ENCODE peak calls at places on chromosomes 12 and 14, in seven cellular contexts. L, W, V, A, D, O and M are unnamed samples.

GRCh38 chr12:111442301-111443045 is 36.8 kb downstream of the SH2B3 start:
- DNase-seq in V (no peak), L (no peak), W (no peak), O (no peak), D (no peak), A (no peak), M (no peak)

GRCh38 chr12:87676726-87677125 is 352.5 kb downstream of the C12orf50 start:
- DNase-seq in W (no peak), A (no peak), L (no peak), D (no peak), O (no peak), V (peak), M (no peak)

GRCh38 chr14:103073876-103074698 is 9.9 kb upstream of the LBHD2 start:
- DNase-seq in D (no peak), L (no peak), V (no peak), W (no peak), A (no peak), O (no peak), M (peak)

GRCh38 chr14:27995688-27996087 is 770.9 kb upstream of the FOXG1 start:
- DNase-seq in D (no peak), W (no peak), L (no peak), V (no peak), O (no peak), A (no peak), M (no peak)

GRCh38 chr12:12734561-12735071 is 17.4 kb downstream of the CDKN1B start:
- DNase-seq in D (no peak), V (no peak), A (peak), L (no peak), W (peak), O (no peak), M (no peak)

GRCh38 chr14:73591690-73592448 is at the start of gene ACOT4:
- DNase-seq in V (peak), O (no peak), L (peak), A (peak), W (peak), D (peak), M (peak)

GRCh38 chr14:73696466-73697390 is 17.5 kb downstream of the PNMA1 start:
- DNase-seq in O (no peak), W (no peak), A (peak), V (peak), L (no peak), D (no peak), M (no peak)

GRCh38 chr14:63727231-63727735 is 582 bp downstream of the SGPP1 start:
- DNase-seq in V (peak), W (peak), A (peak), D (peak), L (peak), O (peak), M (peak)

GRCh38 chr12:117356048-117356447 is 5.4 kb downstream of the NOS1 start:
- DNase-seq in A (no peak), L (no peak), V (no peak), D (no peak), W (no peak), O (no peak), M (no peak)

GRCh38 chr14:106848330-106849121 is 1322.1 kb downstream of the TMEM121 start:
- DNase-seq in O (no peak), D (no peak), W (peak), V (no peak), L (no peak), A (no peak), M (peak)

GRCh38 chr12:22014783-22015144 is 31.3 kb upstream of the CMAS start:
- DNase-seq in A (peak), D (no peak), L (peak), O (no peak), W (no peak), V (peak), M (no peak)

GRCh38 chr14:35747379-35747778 is 61.7 kb downstream of the RALGAPA1 start:
- DNase-seq in D (no peak), V (peak), L (no peak), O (no peak), W (no peak), A (peak), M (no peak)

GRCh38 chr12:108720757-108721514 is 10.4 kb downstream of the CORO1C start:
- DNase-seq in A (no peak), L (no peak), W (no peak), O (no peak), V (no peak), D (no peak), M (no peak)

GRCh38 chr12:6277982-6278438 is 32.5 kb upstream of the PLEKHG6 start:
- DNase-seq in V (no peak), W (peak), L (no peak), O (no peak), D (no peak), A (no peak), M (peak)

GRCh38 chr14:104461676-104462443 is 117.7 kb upstream of the C14orf180 start:
- DNase-seq in D (no peak), O (no peak), A (no peak), W (no peak), V (no peak), L (no peak), M (no peak)

GRCh38 chr14:93107383-93107782 is 8.3 kb downstream of the ITPK1 start:
- DNase-seq in V (no peak), L (no peak), D (no peak), W (no peak), A (no peak), O (no peak), M (no peak)

GRCh38 chr12:112169086-112169872 is 43.9 kb downstream of the TRAFD1 start:
- DNase-seq in L (no peak), W (no peak), O (no peak), V (no peak), D (no peak), A (no peak), M (no peak)

GRCh38 chr14:31229009-31229408 is 21.4 kb upstream of the HECTD1 start:
- DNase-seq in O (no peak), D (no peak), W (no peak), V (peak), A (no peak), L (no peak), M (no peak)

GRCh38 chr12:1825382-1826102 is 5.2 kb downstream of the LRTM2 start:
- DNase-seq in D (no peak), W (no peak), L (no peak), V (no peak), O (no peak), A (no peak), M (no peak)

GRCh38 chr12:76529226-76529918 is 30.2 kb downstream of the OSBPL8 start:
- DNase-seq in O (no peak), L (no peak), D (no peak), V (no peak), W (no peak), A (peak), M (no peak)

DNA sequence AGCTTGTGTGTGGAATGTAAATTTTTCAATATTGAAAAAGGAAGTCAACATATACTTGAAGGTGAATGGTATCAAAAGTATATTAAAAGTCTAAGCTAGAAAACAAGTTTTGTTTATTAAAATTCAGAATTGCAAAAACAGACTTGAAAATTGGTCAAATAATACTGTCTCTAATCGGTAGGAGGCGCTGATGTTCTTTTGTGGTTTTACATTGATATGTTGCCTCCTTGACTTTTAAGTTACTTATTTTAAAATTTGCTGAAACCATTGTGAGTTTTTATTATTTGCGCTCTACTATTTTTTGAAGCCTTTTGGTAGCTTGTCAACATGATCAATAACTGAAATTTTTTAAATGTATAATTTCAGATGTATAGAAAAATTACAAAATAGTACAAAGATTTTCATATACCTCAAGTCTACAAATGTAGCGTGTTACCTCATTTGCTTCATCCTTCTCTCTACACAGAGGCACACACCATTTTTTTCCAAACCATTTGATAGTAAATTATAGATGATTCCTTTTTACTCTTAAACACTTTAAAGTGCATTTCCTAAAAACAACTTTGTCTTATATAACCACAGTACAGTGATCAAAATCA is 6.9 kb downstream of the RTRAF start:
- DNase-seq in A (peak), L (peak), D (no peak), W (no peak), V (peak), O (no peak), M (no peak)
- TF ChIP-seq CTCF in A (peak), L (peak), D (peak), W (peak), V (peak), O (peak), M (peak)

GRCh38 chr14:87066221-87066817 is 926.7 kb downstream of the GALC start:
- DNase-seq in V (peak), W (no peak), L (peak), D (no peak), O (no peak), A (peak), M (no peak)
- TF ChIP-seq CTCF in V (no peak), W (no peak), L (no peak), D (no peak), O (no peak), A (peak), M (peak)

GRCh38 chr12:98803468-98804209 is 158.5 kb downstream of the APAF1 start:
- DNase-seq in O (no peak), L (peak), W (no peak), V (no peak), D (no peak), A (peak), M (no peak)
- TF ChIP-seq CTCF in O (no peak), L (no peak), W (no peak), V (no peak), D (no peak), A (peak), M (no peak)

DNA sequence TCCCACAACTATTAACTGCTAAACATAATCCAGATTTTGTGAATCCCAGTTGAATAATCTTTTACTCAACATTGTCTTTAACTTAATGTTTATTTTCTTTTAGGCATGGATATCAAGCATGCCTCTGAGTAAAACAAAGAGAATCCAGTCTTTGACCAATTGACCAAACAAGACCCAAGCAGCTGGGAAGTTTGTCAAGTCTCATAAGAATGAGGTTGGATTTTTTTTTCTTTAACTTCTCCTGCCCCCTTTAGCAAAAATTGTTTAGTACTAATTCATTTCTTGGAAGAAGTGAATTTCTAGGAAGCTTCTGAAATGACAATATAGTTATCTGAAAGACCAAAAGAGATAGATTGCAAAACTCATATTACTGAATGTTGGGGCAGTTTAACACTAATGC is 89.9 kb downstream of the OTOGL start:
- DNase-seq in O (no peak), W (no peak), V (peak), D (no peak), L (peak), A (peak), M (no peak)
- TF ChIP-seq CTCF in O (no peak), W (no peak), V (no peak), D (no peak), L (no peak), A (peak), M (no peak)